ENCODE peak calls at places on chromosomes 13 and 19, in eight cellular contexts. One of them, this sample, is unnamed.

GRCh38 chr13:113591750-113592149 is 7.2 kb downstream of the TFDP1 start:
- DNase-seq in tibial nerve: no peak
- DNase-seq in cardiac muscle cell: no peak
- DNase-seq in CD8-positive, alpha-beta T cell: peak; percentile 8
- DNase-seq in IMR-90: no peak
- DNase-seq in uterus: no peak
- DNase-seq in left lung: no peak
- DNase-seq in heart right ventricle: no peak
- DNase-seq in this sample: no peak

GRCh38 chr13:112341446-112341845 is 34.7 kb upstream of the SPACA7 start:
- DNase-seq in CD8-positive, alpha-beta T cell: no peak
- DNase-seq in IMR-90: no peak
- DNase-seq in cardiac muscle cell: no peak
- DNase-seq in uterus: no peak
- DNase-seq in left lung: no peak
- DNase-seq in heart right ventricle: no peak
- DNase-seq in tibial nerve: no peak
- DNase-seq in this sample: no peak

GRCh38 chr13:82330499-82330898 is 1551.8 kb downstream of the SLITRK1 start:
- DNase-seq in IMR-90: no peak
- DNase-seq in uterus: no peak
- DNase-seq in cardiac muscle cell: no peak
- DNase-seq in left lung: no peak
- DNase-seq in heart right ventricle: no peak
- DNase-seq in CD8-positive, alpha-beta T cell: no peak
- DNase-seq in tibial nerve: no peak
- DNase-seq in this sample: no peak

GRCh38 chr13:45416521-45417125 is 1.6 kb downstream of the SLC25A30 start:
- DNase-seq in heart right ventricle: no peak
- DNase-seq in CD8-positive, alpha-beta T cell: no peak
- DNase-seq in uterus: no peak
- DNase-seq in left lung: no peak
- DNase-seq in tibial nerve: no peak
- DNase-seq in cardiac muscle cell: no peak
- DNase-seq in IMR-90: no peak
- DNase-seq in this sample: no peak

GRCh38 chr19:50922316-50922853 is 11.2 kb upstream of the KLK4 start:
- DNase-seq in heart right ventricle: peak; percentile 50
- DNase-seq in left lung: peak; percentile 64
- DNase-seq in uterus: peak; percentile 30
- DNase-seq in tibial nerve: peak; percentile 50
- DNase-seq in IMR-90: peak; percentile 67
- DNase-seq in CD8-positive, alpha-beta T cell: peak; percentile 75
- DNase-seq in cardiac muscle cell: peak; percentile 90
- DNase-seq in this sample: no peak

GRCh38 chr13:98766120-98766519 is 13.6 kb upstream of the SLC15A1 start:
- DNase-seq in tibial nerve: no peak
- DNase-seq in cardiac muscle cell: no peak
- DNase-seq in uterus: no peak
- DNase-seq in heart right ventricle: no peak
- DNase-seq in left lung: no peak
- DNase-seq in IMR-90: no peak
- DNase-seq in CD8-positive, alpha-beta T cell: no peak
- DNase-seq in this sample: no peak

GRCh38 chr13:73880365-73880764 is 253.8 kb downstream of the KLF12 start:
- DNase-seq in uterus: no peak
- DNase-seq in heart right ventricle: no peak
- DNase-seq in cardiac muscle cell: no peak
- DNase-seq in CD8-positive, alpha-beta T cell: no peak
- DNase-seq in IMR-90: peak; percentile 36
- DNase-seq in tibial nerve: no peak
- DNase-seq in left lung: no peak
- DNase-seq in this sample: no peak

GRCh38 chr13:29901714-29902631 is 51.6 kb upstream of the UBL3 start:
- DNase-seq in cardiac muscle cell: no peak
- DNase-seq in tibial nerve: peak; percentile 33
- DNase-seq in IMR-90: peak; percentile 97
- DNase-seq in left lung: peak; percentile 68
- DNase-seq in heart right ventricle: no peak
- DNase-seq in uterus: peak; percentile 57
- DNase-seq in CD8-positive, alpha-beta T cell: peak; percentile 34
- DNase-seq in this sample: peak; percentile 83

GRCh38 chr19:39211731-39212376 is 7.8 kb upstream of the SYCN start:
- DNase-seq in heart right ventricle: no peak
- DNase-seq in uterus: no peak
- DNase-seq in IMR-90: no peak
- DNase-seq in CD8-positive, alpha-beta T cell: no peak
- DNase-seq in cardiac muscle cell: no peak
- DNase-seq in left lung: no peak
- DNase-seq in tibial nerve: no peak
- DNase-seq in this sample: no peak

GRCh38 chr13:51122868-51123267 is 11.8 kb upstream of the C13orf42 start:
- DNase-seq in uterus: no peak
- DNase-seq in left lung: no peak
- DNase-seq in IMR-90: no peak
- DNase-seq in tibial nerve: no peak
- DNase-seq in CD8-positive, alpha-beta T cell: no peak
- DNase-seq in cardiac muscle cell: no peak
- DNase-seq in heart right ventricle: no peak
- DNase-seq in this sample: no peak

DNA sequence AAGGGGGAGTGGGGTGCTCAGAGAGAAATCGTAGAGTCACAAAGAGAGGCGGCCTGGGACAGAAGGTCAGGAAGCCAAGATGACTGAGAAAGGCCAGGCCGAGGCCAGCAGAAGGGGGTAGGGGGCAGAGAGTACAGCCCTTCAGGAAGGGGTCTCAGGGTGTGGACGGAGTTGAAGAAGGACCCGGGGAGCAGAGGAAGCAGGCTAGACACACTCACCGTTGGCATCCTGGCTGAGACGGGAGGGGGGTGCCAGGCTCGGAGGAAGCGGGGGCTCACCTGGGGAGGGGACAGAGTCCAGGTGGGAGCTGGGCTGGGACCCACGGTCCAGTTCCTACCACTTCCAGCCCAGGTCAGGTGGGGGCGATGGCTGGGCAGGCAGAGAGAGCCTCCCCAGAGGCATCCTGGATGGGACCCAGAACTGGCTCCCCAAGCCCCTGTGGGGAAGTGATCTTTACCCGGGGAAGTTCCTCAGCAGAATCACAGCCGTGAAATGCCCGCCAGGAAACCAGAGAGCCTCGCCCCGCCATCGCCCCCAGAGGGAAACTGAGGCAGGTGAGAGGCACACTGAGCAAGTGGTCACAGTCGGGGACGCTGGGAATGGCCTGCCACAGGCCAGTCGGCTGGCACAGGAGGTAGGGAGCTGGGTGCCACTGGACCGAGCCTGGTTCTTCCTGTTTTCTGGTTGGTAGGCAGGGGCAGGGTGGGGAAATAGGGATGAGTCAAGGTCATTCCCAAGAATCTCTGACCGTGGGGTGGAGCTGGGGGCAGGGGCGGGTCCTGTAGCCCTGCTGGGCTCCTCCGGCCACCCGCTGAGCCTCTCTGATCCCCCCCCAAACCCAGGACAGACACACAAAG is 1.3 kb downstream of the MATK start:
- DNase-seq in CD8-positive, alpha-beta T cell: no peak
- DNase-seq in tibial nerve: no peak
- DNase-seq in uterus: no peak
- DNase-seq in left lung: no peak
- DNase-seq in heart right ventricle: no peak
- DNase-seq in IMR-90: no peak
- DNase-seq in cardiac muscle cell: no peak
- DNase-seq in this sample: no peak
- H3K4me3 ChIP-seq in CD8-positive, alpha-beta T cell: peak overlapping the region; percentile 66
- H3K4me3 ChIP-seq in tibial nerve: no peak overlapping the region
- H3K4me3 ChIP-seq in uterus: no peak overlapping the region
- H3K4me3 ChIP-seq in left lung: peak overlapping the region; percentile 43
- H3K4me3 ChIP-seq in heart right ventricle: no peak overlapping the region
- H3K4me3 ChIP-seq in IMR-90: no peak overlapping the region
- H3K4me3 ChIP-seq in cardiac muscle cell: peak overlapping the region; percentile 89
- H3K4me3 ChIP-seq in this sample: no peak overlapping the region

GRCh38 chr13:33467556-33467955 is 182.0 kb upstream of the STARD13 start:
- DNase-seq in uterus: no peak
- DNase-seq in CD8-positive, alpha-beta T cell: no peak
- DNase-seq in left lung: no peak
- DNase-seq in heart right ventricle: no peak
- DNase-seq in IMR-90: no peak
- DNase-seq in tibial nerve: no peak
- DNase-seq in cardiac muscle cell: no peak
- DNase-seq in this sample: no peak

GRCh38 chr13:33471182-33471581 is 185.6 kb upstream of the STARD13 start:
- DNase-seq in CD8-positive, alpha-beta T cell: no peak
- DNase-seq in heart right ventricle: no peak
- DNase-seq in tibial nerve: no peak
- DNase-seq in cardiac muscle cell: no peak
- DNase-seq in IMR-90: peak; percentile 69
- DNase-seq in left lung: no peak
- DNase-seq in uterus: no peak
- DNase-seq in this sample: no peak

GRCh38 chr13:33462109-33462508 is 176.6 kb upstream of the STARD13 start:
- DNase-seq in heart right ventricle: no peak
- DNase-seq in cardiac muscle cell: no peak
- DNase-seq in CD8-positive, alpha-beta T cell: no peak
- DNase-seq in tibial nerve: no peak
- DNase-seq in left lung: no peak
- DNase-seq in IMR-90: no peak
- DNase-seq in uterus: no peak
- DNase-seq in this sample: no peak

GRCh38 chr13:33464345-33464744 is 178.8 kb upstream of the STARD13 start:
- DNase-seq in heart right ventricle: no peak
- DNase-seq in tibial nerve: no peak
- DNase-seq in CD8-positive, alpha-beta T cell: no peak
- DNase-seq in uterus: no peak
- DNase-seq in cardiac muscle cell: no peak
- DNase-seq in IMR-90: no peak
- DNase-seq in left lung: no peak
- DNase-seq in this sample: no peak

GRCh38 chr13:33466262-33466661 is 180.7 kb upstream of the STARD13 start:
- DNase-seq in heart right ventricle: no peak
- DNase-seq in tibial nerve: no peak
- DNase-seq in uterus: no peak
- DNase-seq in left lung: no peak
- DNase-seq in cardiac muscle cell: no peak
- DNase-seq in IMR-90: no peak
- DNase-seq in CD8-positive, alpha-beta T cell: no peak
- DNase-seq in this sample: no peak
- TF ChIP-seq CTCF in heart right ventricle: no peak
- TF ChIP-seq CTCF in tibial nerve: no peak
- TF ChIP-seq CTCF in uterus: no peak
- TF ChIP-seq CTCF in left lung: no peak
- TF ChIP-seq CTCF in cardiac muscle cell: peak; percentile 12
- TF ChIP-seq CTCF in IMR-90: no peak
- TF ChIP-seq CTCF in CD8-positive, alpha-beta T cell: no peak
- TF ChIP-seq CTCF in this sample: no peak

GRCh38 chr19:9052894-9053293 is 34.0 kb upstream of the OR1M1 start:
- DNase-seq in cardiac muscle cell: no peak
- DNase-seq in IMR-90: no peak
- DNase-seq in tibial nerve: no peak
- DNase-seq in left lung: no peak
- DNase-seq in CD8-positive, alpha-beta T cell: no peak
- DNase-seq in uterus: no peak
- DNase-seq in heart right ventricle: no peak
- DNase-seq in this sample: no peak
- H3K27me3 ChIP-seq in cardiac muscle cell: no peaks in the 10 kb centered on the region
- H3K27me3 ChIP-seq in IMR-90: no peaks in the 10 kb centered on the region
- H3K27me3 ChIP-seq in tibial nerve: no peaks in the 10 kb centered on the region
- H3K27me3 ChIP-seq in left lung: peaks cover 41% of the 10 kb centered on the region
- H3K27me3 ChIP-seq in CD8-positive, alpha-beta T cell: no peaks in the 10 kb centered on the region
- H3K27me3 ChIP-seq in uterus: no peaks in the 10 kb centered on the region
- H3K27me3 ChIP-seq in heart right ventricle: peaks cover 3% of the 10 kb centered on the region
- H3K27me3 ChIP-seq in this sample: no peaks in the 10 kb centered on the region

GRCh38 chr19:18780631-18781030 is 10.5 kb downstream of the COMP start:
- DNase-seq in cardiac muscle cell: no peak
- DNase-seq in tibial nerve: no peak
- DNase-seq in IMR-90: no peak
- DNase-seq in CD8-positive, alpha-beta T cell: no peak
- DNase-seq in heart right ventricle: no peak
- DNase-seq in left lung: no peak
- DNase-seq in uterus: no peak
- DNase-seq in this sample: no peak

GRCh38 chr19:18781047-18781600 is 10.0 kb downstream of the COMP start:
- DNase-seq in cardiac muscle cell: no peak
- DNase-seq in CD8-positive, alpha-beta T cell: no peak
- DNase-seq in heart right ventricle: no peak
- DNase-seq in uterus: no peak
- DNase-seq in IMR-90: no peak
- DNase-seq in tibial nerve: no peak
- DNase-seq in left lung: no peak
- DNase-seq in this sample: no peak

GRCh38 chr19:18781885-18782527 is 9.1 kb downstream of the COMP start:
- DNase-seq in tibial nerve: no peak
- DNase-seq in cardiac muscle cell: no peak
- DNase-seq in IMR-90: no peak
- DNase-seq in heart right ventricle: no peak
- DNase-seq in uterus: no peak
- DNase-seq in left lung: no peak
- DNase-seq in CD8-positive, alpha-beta T cell: no peak
- DNase-seq in this sample: no peak

GRCh38 chr19:18783958-18784785 is 6.9 kb downstream of the COMP start:
- DNase-seq in cardiac muscle cell: no peak
- DNase-seq in IMR-90: no peak
- DNase-seq in tibial nerve: no peak
- DNase-seq in heart right ventricle: no peak
- DNase-seq in CD8-positive, alpha-beta T cell: no peak
- DNase-seq in left lung: no peak
- DNase-seq in uterus: no peak
- DNase-seq in this sample: no peak

DNA sequence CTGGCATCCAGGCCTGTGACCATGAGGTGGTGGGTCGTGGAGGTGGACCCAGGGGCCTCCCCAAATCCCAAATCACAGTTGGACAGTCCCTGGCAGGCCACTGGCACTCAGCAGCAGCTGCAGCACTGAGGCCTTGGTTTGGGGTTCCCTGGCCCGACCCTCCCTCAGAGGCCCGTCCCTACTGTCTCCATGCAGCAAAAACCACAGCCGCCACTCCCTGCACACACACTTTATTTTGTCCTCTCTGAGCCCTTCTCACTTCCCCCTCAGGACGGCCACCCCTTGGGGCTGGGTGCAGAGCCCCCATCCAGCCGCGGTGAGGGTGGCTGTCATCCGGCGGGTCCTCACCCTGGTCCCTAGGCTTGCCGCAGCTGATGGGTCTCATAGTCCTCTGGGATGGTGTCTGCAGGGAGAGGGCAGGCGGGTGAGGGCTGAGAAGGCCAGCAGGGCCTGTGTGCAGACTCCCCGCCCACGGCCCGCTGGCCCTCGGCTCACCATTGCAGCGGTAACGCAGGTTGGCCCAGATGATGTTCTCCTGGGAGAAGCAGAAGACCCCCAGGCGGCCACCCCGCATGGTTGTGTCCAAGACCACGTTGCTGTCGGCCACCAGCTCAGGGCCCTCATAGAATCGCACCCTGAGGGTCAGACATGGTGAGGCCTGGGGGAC is 8.4 kb downstream of the COMP start:
- DNase-seq in left lung: no peak
- DNase-seq in uterus: no peak
- DNase-seq in heart right ventricle: no peak
- DNase-seq in tibial nerve: no peak
- DNase-seq in CD8-positive, alpha-beta T cell: no peak
- DNase-seq in cardiac muscle cell: no peak
- DNase-seq in IMR-90: no peak
- DNase-seq in this sample: no peak
- H3K4me3 ChIP-seq in left lung: no peak overlapping the region
- H3K4me3 ChIP-seq in uterus: no peak overlapping the region
- H3K4me3 ChIP-seq in heart right ventricle: no peak overlapping the region
- H3K4me3 ChIP-seq in tibial nerve: no peak overlapping the region
- H3K4me3 ChIP-seq in CD8-positive, alpha-beta T cell: no peak overlapping the region
- H3K4me3 ChIP-seq in cardiac muscle cell: no peak overlapping the region
- H3K4me3 ChIP-seq in IMR-90: no peak overlapping the region
- H3K4me3 ChIP-seq in this sample: no peak overlapping the region

GRCh38 chr19:29467824-29468401 is 57.9 kb upstream of the VSTM2B start:
- DNase-seq in cardiac muscle cell: peak; percentile 31
- DNase-seq in left lung: no peak
- DNase-seq in tibial nerve: no peak
- DNase-seq in CD8-positive, alpha-beta T cell: peak; percentile 16
- DNase-seq in IMR-90: peak; percentile 21
- DNase-seq in heart right ventricle: no peak
- DNase-seq in uterus: no peak
- DNase-seq in this sample: no peak
- TF ChIP-seq CTCF in cardiac muscle cell: peak; percentile 29
- TF ChIP-seq CTCF in left lung: no peak
- TF ChIP-seq CTCF in tibial nerve: no peak
- TF ChIP-seq CTCF in CD8-positive, alpha-beta T cell: no peak
- TF ChIP-seq CTCF in IMR-90: peak; percentile 23
- TF ChIP-seq CTCF in heart right ventricle: no peak
- TF ChIP-seq CTCF in uterus: no peak
- TF ChIP-seq CTCF in this sample: peak; percentile 39